ENCODE peak calls at places on chromosome 14, in nine cellular contexts. G is heart left ventricle; V is NCI-H748 treated with DMSO at 0.1 percent for 48 hours; S is head of caudate nucleus; R is neuronal stem cell; K is anterior cingulate cortex; H is A172; M is stimulated activated CD4-positive, alpha-beta T cell treated with anti-CD3 and anti-CD28 coated beads, Interleukin-2, amount 100 ng/mL, for 48 hours; I is fibroblast of the conjunctiva. P is an unnamed sample.

GRCh38 chr14:23123419-23123818 is 4.4 kb upstream of the CEBPE start:
- DNase-seq in G (peak), V (no peak), S (no peak), R (no peak), K (no peak), H (no peak), M (no peak), I (no peak), P (no peak)

GRCh38 chr14:85529803-85530574 is at the start of gene FLRT2:
- DNase-seq in G (peak), V (peak), S (peak), R (peak), K (no peak), H (peak), M (no peak), I (peak), P (no peak)

GRCh38 chr14:91649930-91650329 is 82.0 kb downstream of the CATSPERB start:
- DNase-seq in G (no peak), V (peak), S (no peak), R (no peak), K (no peak), H (peak), M (no peak), I (peak), P (peak)

GRCh38 chr14:68782091-68782981 is 10.5 kb downstream of the ZFP36L1 start:
- DNase-seq in G (peak), V (no peak), S (no peak), R (no peak), K (no peak), H (no peak), M (no peak), I (no peak), P (no peak)

GRCh38 chr14:87109271-87109670 is 883.7 kb downstream of the GALC start:
- DNase-seq in G (no peak), V (no peak), S (no peak), R (no peak), K (no peak), H (no peak), M (no peak), I (no peak), P (no peak)

GRCh38 chr14:52091913-52092312 is 23.1 kb upstream of the NID2 start:
- DNase-seq in G (no peak), V (no peak), S (no peak), R (no peak), K (no peak), H (no peak), M (no peak), I (no peak), P (no peak)

GRCh38 chr14:101008631-101009336 is 105.3 kb upstream of the RTL1 start:
- DNase-seq in G (no peak), V (no peak), S (no peak), R (no peak), K (no peak), H (no peak), M (no peak), I (no peak), P (no peak)

GRCh38 chr14:22418631-22419030 is 170.4 kb downstream of the DAD1 start:
- DNase-seq in G (no peak), V (no peak), S (no peak), R (no peak), K (no peak), H (no peak), M (no peak), I (no peak), P (no peak)

GRCh38 chr14:36279306-36280244 is 40.9 kb downstream of the MBIP start:
- DNase-seq in G (no peak), V (peak), S (no peak), R (peak), K (no peak), H (no peak), M (no peak), I (no peak), P (no peak)

GRCh38 chr14:65639216-65639615 is 226.7 kb downstream of the FUT8 start:
- DNase-seq in G (no peak), V (no peak), S (no peak), R (no peak), K (no peak), H (no peak), M (no peak), I (no peak), P (no peak)

GRCh38 chr14:102751088-102751487 is 26.2 kb upstream of the TRAF3 start:
- DNase-seq in G (no peak), V (no peak), S (no peak), R (no peak), K (no peak), H (no peak), M (no peak), I (no peak), P (no peak)

GRCh38 chr14:66540038-66540437 is 32.1 kb downstream of the GPHN start:
- DNase-seq in G (no peak), V (no peak), S (no peak), R (no peak), K (no peak), H (no peak), M (no peak), I (no peak), P (no peak)

GRCh38 chr14:21093769-21094681 is 4.4 kb downstream of the ZNF219 start:
- DNase-seq in G (no peak), V (no peak), S (no peak), R (peak), K (no peak), H (no peak), M (no peak), I (no peak), P (peak)

GRCh38 chr14:94550041-94550440 is 11.2 kb upstream of the SERPINA4 start:
- DNase-seq in G (no peak), V (no peak), S (no peak), R (no peak), K (no peak), H (no peak), M (no peak), I (no peak), P (no peak)

GRCh38 chr14:100038065-100038464 is 27.2 kb upstream of the EVL start:
- DNase-seq in G (no peak), V (no peak), S (no peak), R (no peak), K (no peak), H (no peak), M (no peak), I (no peak), P (no peak)

GRCh38 chr14:89707086-89707485 is 247.4 kb downstream of the EFCAB11 start:
- DNase-seq in G (no peak), V (no peak), S (no peak), R (no peak), K (no peak), H (no peak), M (no peak), I (no peak), P (no peak)

GRCh38 chr14:29858299-29858698 is 69.3 kb downstream of the PRKD1 start:
- DNase-seq in G (no peak), V (no peak), S (no peak), R (no peak), K (no peak), H (no peak), M (no peak), I (no peak), P (no peak)

GRCh38 chr14:94388027-94388895 is at the start of gene SERPINA1:
- DNase-seq in G (no peak), V (no peak), S (no peak), R (no peak), K (no peak), H (no peak), M (no peak), I (no peak), P (peak)

GRCh38 chr14:34496679-34497513 is 34.9 kb upstream of the SPTSSA start:
- DNase-seq in G (peak), V (no peak), S (peak), R (peak), K (peak), H (peak), M (no peak), I (peak), P (peak)

GRCh38 chr14:26528415-26529182 is 69.2 kb downstream of the NOVA1 start:
- DNase-seq in G (peak), V (no peak), S (no peak), R (no peak), K (no peak), H (no peak), M (no peak), I (peak), P (no peak)

GRCh38 chr14:71388862-71389261 is 481.6 kb downstream of the PCNX1 start:
- DNase-seq in G (no peak), V (no peak), S (no peak), R (no peak), K (no peak), H (no peak), M (no peak), I (no peak), P (no peak)

GRCh38 chr14:66824251-66824650 is 316.3 kb downstream of the GPHN start:
- DNase-seq in G (no peak), V (no peak), S (no peak), R (no peak), K (no peak), H (no peak), M (no peak), I (no peak), P (no peak)

GRCh38 chr14:50031534-50032313 is 84.6 kb downstream of the VCPKMT start:
- DNase-seq in G (no peak), V (no peak), S (no peak), R (no peak), K (no peak), H (no peak), M (no peak), I (no peak), P (no peak)

GRCh38 chr14:93219103-93219726 is 12.2 kb downstream of the UBR7 start:
- DNase-seq in G (no peak), V (peak), S (no peak), R (peak), K (no peak), H (peak), M (no peak), I (peak), P (peak)

GRCh38 chr14:20343855-20344205 is 395 bp downstream of the PARP2 start:
- DNase-seq in G (no peak), V (peak), S (no peak), R (no peak), K (no peak), H (no peak), M (no peak), I (peak), P (no peak)

GRCh38 chr14:77241955-77242354 is 29.1 kb downstream of the NGB start:
- DNase-seq in G (no peak), V (no peak), S (no peak), R (no peak), K (no peak), H (no peak), M (no peak), I (no peak), P (no peak)

P was measured in RCC 7860.